ENCODE peak calls at places on chromosomes 4 and X, in eight cellular contexts. O is gastrocnemius medialis; R is tibial nerve; J is CD8-positive, alpha-beta T cell; H is WTC11; L is cardiac muscle cell; G is H9; M is fibroblast of the aortic adventitia. T is an unnamed sample.

GRCh38 chr4:56118055-56118454 is 169.3 kb downstream of the CEP135 start:
- DNase-seq in O (no peak), R (no peak), J (no peak), H (no peak), L (no peak), G (no peak), M (no peak), T (no peak)

GRCh38 chr4:153809307-153809706 is 20.4 kb upstream of the SFRP2 start:
- DNase-seq in O (no peak), R (no peak), J (no peak), H (no peak), L (no peak), G (no peak), M (no peak), T (no peak)

GRCh38 chr4:177404342-177404741 is 37.9 kb downstream of the AGA start:
- DNase-seq in O (no peak), R (no peak), J (no peak), H (no peak), L (no peak), G (no peak), M (no peak), T (no peak)

GRCh38 chr4:185811509-185812364 is at the start of gene SORBS2:
- DNase-seq in O (no peak), R (no peak), J (no peak), H (no peak), L (peak; percentile 83), G (no peak), M (peak; percentile 58), T (no peak)

GRCh38 chr4:15479089-15479912 is 9.6 kb downstream of the CC2D2A start:
- DNase-seq in O (peak; percentile 31), R (peak; percentile 49), J (no peak), H (peak; percentile 58), L (peak; percentile 79), G (peak; percentile 86), M (peak; percentile 95), T (peak; percentile 77)

GRCh38 chr4:13905543-13905942 is 278.0 kb upstream of the BOD1L1 start:
- DNase-seq in O (no peak), R (no peak), J (no peak), H (no peak), L (no peak), G (no peak), M (peak; percentile 92), T (no peak)

GRCh38 chr4:26104056-26104685 is 190.2 kb downstream of the SMIM20 start:
- DNase-seq in O (no peak), R (no peak), J (no peak), H (no peak), L (no peak), G (no peak), M (no peak), T (no peak)

GRCh38 chr4:83010522-83011318 is at the start of gene LIN54:
- DNase-seq in O (peak; percentile 73), R (peak; percentile 55), J (peak; percentile 85), H (peak; percentile 65), L (peak; percentile 79), G (peak; percentile 72), M (peak; percentile 61), T (peak; percentile 97)

GRCh38 chrX:77742788-77743476 is 43.1 kb downstream of the ATRX start:
- DNase-seq in O (peak; percentile 44), R (no peak), J (no peak), H (no peak), L (no peak), G (no peak), M (peak; percentile 16), T (no peak)

GRCh38 chr4:74267998-74268606 is 40.2 kb upstream of the EPGN start:
- DNase-seq in O (no peak), R (no peak), J (no peak), H (no peak), L (no peak), G (no peak), M (peak; percentile 78), T (peak; percentile 34)

GRCh38 chr4:53775381-53775780 is 184.1 kb upstream of the LNX1 start:
- DNase-seq in O (no peak), R (no peak), J (no peak), H (no peak), L (no peak), G (no peak), M (no peak), T (no peak)

GRCh38 chr4:139851639-139852038 is 186.0 kb downstream of the MGST2 start:
- DNase-seq in O (no peak), R (no peak), J (no peak), H (no peak), L (no peak), G (no peak), M (no peak), T (no peak)

GRCh38 chr4:11623726-11624037 is 195.0 kb upstream of the HS3ST1 start:
- DNase-seq in O (no peak), R (no peak), J (no peak), H (peak; percentile 14), L (peak; percentile 62), G (peak; percentile 42), M (peak; percentile 32), T (peak; percentile 8)

GRCh38 chrX:150236304-150236703 is 126.8 kb upstream of the MAMLD1 start:
- DNase-seq in O (no peak), R (no peak), J (no peak), H (no peak), L (no peak), G (no peak), M (no peak), T (peak; percentile 68)

GRCh38 chrX:28120076-28120475 is 138.8 kb upstream of the DCAF8L1 start:
- DNase-seq in O (no peak), R (no peak), J (no peak), H (no peak), L (no peak), G (no peak), M (no peak), T (no peak)

GRCh38 chr4:93203708-93204107 is 624.8 kb upstream of the ATOH1 start:
- DNase-seq in O (peak; percentile 12), R (no peak), J (no peak), H (no peak), L (no peak), G (peak; percentile 38), M (no peak), T (no peak)

DNA sequence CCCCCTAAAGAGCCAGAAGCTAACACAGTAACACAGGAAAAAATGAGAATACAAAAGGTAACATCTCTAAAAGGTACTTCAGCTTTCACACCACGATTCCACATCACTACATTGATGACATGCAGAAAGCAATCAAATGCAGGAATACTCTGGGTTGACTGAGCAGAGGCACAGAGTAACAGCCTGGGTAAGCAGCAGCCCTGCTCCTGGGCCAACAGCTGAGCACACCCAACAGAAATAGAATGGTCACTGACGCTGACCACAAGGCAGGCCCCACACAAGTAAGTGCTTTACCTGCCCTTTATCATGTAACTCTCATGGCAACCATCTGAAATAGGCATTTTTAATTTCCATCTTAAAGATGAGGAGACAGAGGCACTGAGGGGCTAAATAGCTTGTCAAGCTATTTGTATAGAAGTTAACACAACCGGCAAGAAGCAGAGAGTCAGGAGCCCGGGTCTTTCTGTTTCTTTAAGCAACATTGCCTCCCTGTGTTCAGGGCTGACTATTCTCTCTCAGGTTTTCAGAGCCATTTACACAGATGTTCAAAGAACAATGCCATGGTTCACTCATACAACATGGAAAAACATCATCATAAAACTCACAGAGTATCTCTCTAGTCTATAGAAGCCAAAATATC is 168.9 kb downstream of the ZNF674 start:
- DNase-seq in O (no peak), R (peak; percentile 4), J (peak; percentile 9), H (peak; percentile 11), L (peak; percentile 48), G (peak; percentile 56), M (peak; percentile 71), T (no peak)
- TF ChIP-seq CTCF in O (no peak), R (no peak), J (no peak), H (no peak), L (peak; percentile 44), G (peak; percentile 74), M (peak; percentile 41), T (peak; percentile 58)

GRCh38 chr4:8662776-8663175 is 70.2 kb downstream of the CPZ start:
- DNase-seq in O (no peak), R (no peak), J (no peak), H (no peak), L (no peak), G (no peak), M (no peak), T (peak; percentile 13)

GRCh38 chr4:8664031-8664805 is 71.7 kb downstream of the CPZ start:
- DNase-seq in O (no peak), R (no peak), J (no peak), H (no peak), L (no peak), G (no peak), M (no peak), T (peak; percentile 41)

GRCh38 chr4:8666581-8666980 is 74.0 kb downstream of the CPZ start:
- DNase-seq in O (no peak), R (no peak), J (no peak), H (no peak), L (no peak), G (no peak), M (no peak), T (peak; percentile 81)

GRCh38 chr4:8665406-8666360 is 73.1 kb downstream of the CPZ start:
- DNase-seq in O (no peak), R (no peak), J (no peak), H (no peak), L (no peak), G (no peak), M (no peak), T (peak; percentile 34)

GRCh38 chr4:8664976-8665375 is 72.4 kb downstream of the CPZ start:
- DNase-seq in O (no peak), R (no peak), J (no peak), H (no peak), L (no peak), G (no peak), M (no peak), T (peak; percentile 60)
- TF ChIP-seq CTCF in O (no peak), R (no peak), J (no peak), H (no peak), L (no peak), G (peak; percentile 44), M (no peak), T (no peak)

GRCh38 chr4:142367326-142368188 is 478.5 kb downstream of the INPP4B start:
- DNase-seq in O (no peak), R (no peak), J (no peak), H (no peak), L (no peak), G (no peak), M (no peak), T (no peak)
- TF ChIP-seq CTCF in O (no peak), R (no peak), J (no peak), H (no peak), L (no peak), G (no peak), M (no peak), T (no peak)

GRCh38 chrX:153413731-153414130 is 2.5 kb downstream of the ZFP92 start:
- DNase-seq in O (no peak), R (no peak), J (no peak), H (no peak), L (no peak), G (no peak), M (no peak), T (peak; percentile 31)

GRCh38 chrX:153411255-153411987 is at the start of gene ZFP92:
- DNase-seq in O (no peak), R (no peak), J (peak; percentile 12), H (no peak), L (no peak), G (no peak), M (no peak), T (peak; percentile 90)

GRCh38 chrX:153411988-153412574 is 809 bp downstream of the ZFP92 start:
- DNase-seq in O (no peak), R (no peak), J (no peak), H (no peak), L (no peak), G (no peak), M (no peak), T (peak; percentile 86)

GRCh38 chrX:153414838-153415552 is 3.7 kb downstream of the ZFP92 start:
- DNase-seq in O (no peak), R (peak; percentile 11), J (no peak), H (no peak), L (no peak), G (no peak), M (peak; percentile 2), T (peak; percentile 52)

GRCh38 chrX:153412746-153413720 is 1.8 kb downstream of the ZFP92 start:
- DNase-seq in O (no peak), R (no peak), J (no peak), H (no peak), L (no peak), G (no peak), M (no peak), T (peak; percentile 81)
- TF ChIP-seq CTCF in O (no peak), R (no peak), J (no peak), H (no peak), L (no peak), G (peak; percentile 34), M (no peak), T (no peak)

T was measured in osteoblast.